ENCODE peak calls at places on chromosomes 2 and 18, in five cellular contexts. K is NCI-H2171 treated with DMSO at 0.1 percent for 48 hours, I is pons, W is Kasumi-1, G is DMS153. V is an unnamed sample.

GRCh38 chr2:127597046-127597983 is 48.6 kb upstream of the GPR17 start:
- DNase-seq in W (no peak), G (no peak), I (no peak), K (no peak), V (peak; percentile 39)

GRCh38 chr18:3233004-3233403 is 13.2 kb upstream of the MYOM1 start:
- DNase-seq in G (no peak), K (no peak), W (no peak), I (no peak), V (no peak)

GRCh38 chr2:18105929-18106328 is 227.5 kb downstream of the KCNS3 start:
- DNase-seq in I (no peak), K (no peak), W (no peak), G (no peak), V (no peak)

GRCh38 chr18:12838178-12838634 is 45.8 kb downstream of the PTPN2 start:
- DNase-seq in K (no peak), I (no peak), W (peak; percentile 27), G (no peak), V (no peak)

GRCh38 chr2:240624950-240625621 is at the start of gene GPR35:
- DNase-seq in K (no peak), W (peak; percentile 8), G (no peak), I (peak; percentile 14), V (no peak)

GRCh38 chr2:94762600-94762999 is 108.6 kb upstream of the TEKT4 start:
- DNase-seq in K (no peak), G (no peak), W (no peak), I (no peak), V (no peak)

GRCh38 chr2:10431797-10432196 is 16.3 kb downstream of the ODC1 start:
- DNase-seq in K (no peak), I (no peak), W (no peak), G (no peak), V (no peak)

GRCh38 chr2:202771741-202772470 is 99.7 kb downstream of the ICA1L start:
- DNase-seq in G (no peak), K (no peak), W (no peak), I (no peak), V (no peak)

GRCh38 chr2:135909976-135910375 is 33.7 kb upstream of the MCM6 start:
- DNase-seq in W (no peak), G (no peak), I (no peak), K (no peak), V (no peak)

GRCh38 chr2:40165503-40165867 is 286.4 kb downstream of the SLC8A1 start:
- DNase-seq in W (no peak), G (peak; percentile 26), K (no peak), I (no peak), V (no peak)

GRCh38 chr2:70078384-70078783 is 8.9 kb upstream of the PCBP1 start:
- DNase-seq in G (no peak), K (no peak), I (peak; percentile 51), W (peak; percentile 42), V (no peak)

GRCh38 chr2:9094117-9094516 is 90.6 kb upstream of the MBOAT2 start:
- DNase-seq in W (no peak), I (no peak), K (no peak), G (no peak), V (no peak)

GRCh38 chr2:104939570-104940235 is 85.8 kb downstream of the POU3F3 start:
- DNase-seq in G (no peak), I (no peak), W (no peak), K (no peak), V (no peak)

GRCh38 chr2:36820942-36821605 is 124.6 kb downstream of the VIT start:
- DNase-seq in W (no peak), K (no peak), G (peak; percentile 80), I (no peak), V (no peak)

GRCh38 chr2:70981866-70982810 is 3.7 kb downstream of the ANKRD53 start:
- DNase-seq in I (no peak), W (no peak), K (no peak), G (no peak), V (peak; percentile 66)

GRCh38 chr18:457120-457519 is 43.4 kb downstream of the COLEC12 start:
- DNase-seq in I (no peak), G (no peak), W (peak; percentile 73), K (peak; percentile 87), V (no peak)

GRCh38 chr2:190569994-190570755 is 35.7 kb upstream of the NEMP2 start:
- DNase-seq in G (no peak), K (no peak), W (no peak), I (no peak), V (no peak)

GRCh38 chr18:46242185-46242584 is 138.0 kb downstream of the HAUS1 start:
- DNase-seq in I (no peak), K (no peak), W (no peak), G (no peak), V (no peak)

GRCh38 chr2:218975060-218975777 is 9.8 kb downstream of the FEV start:
- DNase-seq in G (no peak), W (no peak), I (no peak), K (no peak), V (no peak)

GRCh38 chr2:83238111-83238510 is 1221.0 kb downstream of the SUCLG1 start:
- DNase-seq in I (no peak), K (no peak), G (no peak), W (no peak), V (no peak)

GRCh38 chr2:141068053-141068682 is 1062.6 kb downstream of the LRP1B start:
- DNase-seq in I (no peak), W (no peak), G (no peak), K (peak; percentile 32), V (no peak)

GRCh38 chr2:216348909-216349308 is 23.4 kb downstream of the MARCHF4 start:
- DNase-seq in W (no peak), G (no peak), K (no peak), I (no peak), V (no peak)

GRCh38 chr18:68916734-68917133 is 118.9 kb downstream of the CCDC102B start:
- DNase-seq in K (no peak), G (no peak), W (no peak), I (no peak), V (no peak)

GRCh38 chr2:132884692-132885091 is 214.7 kb upstream of the LYPD1 start:
- DNase-seq in G (peak; percentile 44), I (no peak), K (no peak), W (no peak), V (no peak)

GRCh38 chr2:237432484-237433092 is 18.6 kb upstream of the COL6A3 start:
- DNase-seq in K (no peak), I (no peak), W (no peak), G (peak; percentile 5), V (no peak)

GRCh38 chr2:182912518-182912915 is 46.1 kb upstream of the FRZB start:
- DNase-seq in W (no peak), K (no peak), I (no peak), G (no peak), V (no peak)

GRCh38 chr2:3277050-3277747 is 100.4 kb downstream of the EIPR1 start:
- DNase-seq in K (peak; percentile 57), I (no peak), W (no peak), G (peak; percentile 40), V (no peak)

GRCh38 chr18:46676162-46676830 is 19.3 kb upstream of the LOXHD1 start:
- DNase-seq in W (no peak), G (peak; percentile 24), K (no peak), I (no peak), V (no peak)

GRCh38 chr2:204870053-204870452 is 324.8 kb downstream of the PARD3B start:
- DNase-seq in W (no peak), I (no peak), G (no peak), K (no peak), V (no peak)

GRCh38 chr2:84792856-84793522 is 87.9 kb downstream of the TRABD2A start:
- DNase-seq in K (no peak), W (no peak), G (no peak), I (no peak), V (no peak)

GRCh38 chr2:79292936-79293335 is 133.4 kb upstream of the REG3A start:
- DNase-seq in K (no peak), I (peak; percentile 51), W (no peak), G (no peak), V (no peak)